ENCODE peak calls at places on chromosome 1, in four cellular contexts. C is HFF-Myc, I is colonic mucosa, X is tibial artery. O is an unnamed sample.

GRCh38 chr1:214859647-214860046 is 222.9 kb upstream of the KCNK2 start:
- DNase-seq in C (no peak), I (no peak), X (no peak), O (no peak)

GRCh38 chr1:90045853-90046563 is 51.1 kb downstream of the ZNF326 start:
- DNase-seq in C (no peak), I (no peak), X (no peak), O (no peak)

GRCh38 chr1:194570449-194570848 is 1384.0 kb upstream of the B3GALT2 start:
- DNase-seq in C (no peak), I (no peak), X (no peak), O (no peak)

GRCh38 chr1:109719337-109719837 is 7.3 kb downstream of the GSTM5 start:
- DNase-seq in C (no peak), I (no peak), X (no peak), O (no peak)

GRCh38 chr1:28971980-28972771 is 57.8 kb downstream of the EPB41 start:
- DNase-seq in C (peak; percentile 55), I (no peak), X (no peak), O (no peak)

GRCh38 chr1:56436338-56436695 is 143.0 kb downstream of the PLPP3 start:
- DNase-seq in C (no peak), I (no peak), X (no peak), O (no peak)

GRCh38 chr1:174626031-174627020 is 178.6 kb downstream of the GPR52 start:
- DNase-seq in C (no peak), I (no peak), X (no peak), O (no peak)

GRCh38 chr1:9196129-9197040 is 38.2 kb upstream of the H6PD start:
- DNase-seq in C (no peak), I (peak; percentile 78), X (peak; percentile 74), O (peak; percentile 59)

GRCh38 chr1:97919568-97920261 is 1.1 kb downstream of the DPYD start:
- DNase-seq in C (no peak), I (no peak), X (no peak), O (no peak)

GRCh38 chr1:41529621-41530395 is 45.3 kb upstream of the EDN2 start:
- DNase-seq in C (no peak), I (no peak), X (peak; percentile 57), O (no peak)

GRCh38 chr1:162150112-162150511 is 80.6 kb downstream of the NOS1AP start:
- DNase-seq in C (no peak), I (no peak), X (no peak), O (no peak)

GRCh38 chr1:21518774-21519455 is 9.7 kb downstream of the ALPL start:
- DNase-seq in C (no peak), I (no peak), X (no peak), O (no peak)

GRCh38 chr1:183472488-183473285 is at the start of gene SMG7:
- DNase-seq in C (no peak), I (peak; percentile 62), X (peak; percentile 76), O (peak; percentile 49)

GRCh38 chr1:28508435-28508754 is 2.6 kb downstream of the RCC1 start:
- DNase-seq in C (no peak), I (no peak), X (no peak), O (no peak)

GRCh38 chr1:31239653-31240241 is at the start of gene NKAIN1:
- DNase-seq in C (no peak), I (no peak), X (no peak), O (no peak)

GRCh38 chr1:179798864-179799516 is 55.9 kb downstream of the FAM163A start:
- DNase-seq in C (no peak), I (no peak), X (no peak), O (no peak)

GRCh38 chr1:170071378-170071777 is 3.1 kb downstream of the KIFAP3 start:
- DNase-seq in C (no peak), I (no peak), X (no peak), O (no peak)

GRCh38 chr1:1630191-1630964 is 1.6 kb upstream of the MMP23B start:
- DNase-seq in C (no peak), I (peak; percentile 82), X (peak; percentile 83), O (peak; percentile 81)

GRCh38 chr1:32051706-32052105 is 21.0 kb upstream of the TMEM39B start:
- DNase-seq in C (no peak), I (no peak), X (no peak), O (no peak)

GRCh38 chr1:156146006-156146748 is 7.2 kb upstream of the SEMA4A start:
- DNase-seq in C (peak; percentile 85), I (no peak), X (peak; percentile 85), O (peak; percentile 69)

GRCh38 chr1:245972476-245972875 is 534.6 kb downstream of the SMYD3 start:
- DNase-seq in C (peak; percentile 69), I (no peak), X (no peak), O (no peak)

GRCh38 chr1:202807926-202808757 is at the start of gene KDM5B:
- DNase-seq in C (peak; percentile 17), I (peak; percentile 83), X (peak; percentile 78), O (peak; percentile 65)

GRCh38 chr1:111234866-111235265 is 7.4 kb downstream of the CHI3L2 start:
- DNase-seq in C (no peak), I (no peak), X (no peak), O (no peak)

GRCh38 chr1:84923317-84923716 is 30.3 kb upstream of the LPAR3 start:
- DNase-seq in C (no peak), I (no peak), X (no peak), O (no peak)

GRCh38 chr1:44318097-44319088 is 36.7 kb downstream of the ERI3 start:
- DNase-seq in C (no peak), I (peak; percentile 53), X (no peak), O (no peak)

GRCh38 chr1:208127284-208127683 is 116.9 kb downstream of the PLXNA2 start:
- DNase-seq in C (no peak), I (no peak), X (no peak), O (no peak)

GRCh38 chr1:218369688-218370511 is 24.8 kb downstream of the TGFB2 start:
- DNase-seq in C (no peak), I (no peak), X (no peak), O (no peak)

GRCh38 chr1:165629848-165630628 is 996 bp upstream of the MGST3 start:
- DNase-seq in C (no peak), I (peak; percentile 28), X (no peak), O (no peak)

GRCh38 chr1:175713386-175713785 is 30.0 kb downstream of the TNR start:
- DNase-seq in C (no peak), I (no peak), X (no peak), O (no peak)

GRCh38 chr1:202016022-202016624 is 5.7 kb downstream of the ELF3 start:
- DNase-seq in C (peak; percentile 68), I (peak; percentile 47), X (no peak), O (no peak)

GRCh38 chr1:183678819-183679218 is 25.7 kb upstream of the APOBEC4 start:
- DNase-seq in C (no peak), I (no peak), X (no peak), O (no peak)

GRCh38 chr1:228396770-228397453 is 9.7 kb downstream of the TRIM11 start:
- DNase-seq in C (no peak), I (no peak), X (peak; percentile 51), O (no peak)

GRCh38 chr1:223810586-223810985 is 35.2 kb downstream of the TP53BP2 start:
- DNase-seq in C (no peak), I (no peak), X (no peak), O (no peak)

GRCh38 chr1:2229032-2229920 is 1.2 kb downstream of the SKI start:
- DNase-seq in C (no peak), I (peak; percentile 68), X (peak; percentile 82), O (peak; percentile 52)

GRCh38 chr1:67376381-67376780 is 53.8 kb downstream of the SERBP1 start:
- DNase-seq in C (no peak), I (no peak), X (no peak), O (no peak)

GRCh38 chr1:67371043-67371442 is 59.2 kb downstream of the SERBP1 start:
- DNase-seq in C (no peak), I (no peak), X (no peak), O (no peak)

GRCh38 chr1:67372136-67372535 is 58.1 kb downstream of the SERBP1 start:
- DNase-seq in C (peak; percentile 37), I (no peak), X (no peak), O (no peak)

GRCh38 chr1:67371681-67372080 is 58.5 kb downstream of the SERBP1 start:
- DNase-seq in C (no peak), I (no peak), X (no peak), O (no peak)

DNA sequence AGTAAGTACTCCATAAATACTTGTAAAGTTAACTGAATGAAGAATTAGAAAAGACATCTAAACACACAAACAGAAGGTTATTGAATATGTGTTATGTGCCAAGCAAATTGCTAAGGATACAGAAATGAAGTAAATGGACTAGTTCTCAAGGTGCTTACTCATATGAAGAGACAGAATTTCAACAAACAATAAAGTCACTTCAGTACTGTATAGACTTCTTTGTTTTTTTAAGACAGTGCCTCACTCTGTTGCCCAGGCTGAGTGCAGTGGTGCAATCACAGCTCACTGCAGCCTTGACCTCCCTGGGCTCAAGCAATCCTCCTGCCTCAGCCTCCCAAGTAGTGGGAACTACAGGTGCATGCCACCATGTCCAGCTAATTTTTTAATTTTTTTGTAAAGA is 57.3 kb downstream of the SERBP1 start:
- DNase-seq in C (no peak), I (no peak), X (no peak), O (no peak)
- TF ChIP-seq CTCF in C (no peak), I (no peak), X (no peak), O (no peak)

GRCh38 chr1:185501099-185501498 is 184.1 kb upstream of the IVNS1ABP start:
- DNase-seq in C (no peak), I (no peak), X (no peak), O (no peak)

GRCh38 chr1:185499986-185500626 is 183.1 kb upstream of the IVNS1ABP start:
- DNase-seq in C (peak; percentile 42), I (no peak), X (no peak), O (no peak)

GRCh38 chr1:185495017-185495416 is 178.0 kb upstream of the IVNS1ABP start:
- DNase-seq in C (no peak), I (no peak), X (no peak), O (no peak)

GRCh38 chr1:185495898-185496297 is 178.9 kb upstream of the IVNS1ABP start:
- DNase-seq in C (no peak), I (no peak), X (no peak), O (no peak)

DNA sequence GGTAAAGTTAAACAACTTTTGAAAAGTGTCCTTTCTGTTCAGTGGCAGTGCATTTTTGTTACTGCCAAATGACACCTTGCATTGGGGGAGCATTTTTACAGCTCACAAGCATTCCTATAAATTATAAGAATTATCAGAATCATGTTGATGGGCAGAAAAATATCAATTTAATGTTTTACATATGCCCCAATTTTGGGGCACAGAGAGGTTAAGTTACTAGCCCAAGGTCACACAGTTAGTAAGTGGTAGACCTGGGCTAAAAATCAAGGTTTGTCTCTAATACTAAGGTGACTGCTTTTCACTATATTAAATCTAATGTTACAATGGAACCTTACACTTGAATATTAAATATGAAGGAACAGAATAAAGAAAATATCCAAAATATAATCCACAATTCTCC is 180.1 kb upstream of the IVNS1ABP start:
- DNase-seq in C (no peak), I (no peak), X (no peak), O (no peak)
- TF ChIP-seq CTCF in C (no peak), I (no peak), X (no peak), O (no peak)

DNA sequence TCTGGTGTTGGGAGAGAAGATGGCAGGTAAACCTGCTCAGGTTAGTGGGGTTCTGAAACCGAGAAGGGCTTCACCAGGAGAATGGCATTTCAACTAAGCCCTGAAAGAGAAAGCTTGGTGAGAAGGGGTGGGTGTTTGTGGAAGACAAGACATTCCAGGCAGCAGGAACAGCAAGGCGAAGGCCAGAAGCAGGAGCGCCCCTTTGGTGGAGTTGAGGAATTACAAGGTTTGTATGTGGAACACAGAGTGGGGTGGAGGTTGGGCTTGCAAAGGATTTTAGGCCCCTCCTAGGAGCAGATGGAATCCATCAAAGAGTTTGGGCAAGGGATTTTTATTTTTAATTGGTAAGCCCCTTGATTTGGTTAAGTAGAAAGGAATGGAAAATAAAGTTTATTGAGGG is 24.8 kb upstream of the ELOA start:
- DNase-seq in C (peak; percentile 54), I (no peak), X (no peak), O (no peak)
- TF ChIP-seq CTCF in C (peak; percentile 60), I (peak; percentile 43), X (peak; percentile 12), O (peak; percentile 55)

GRCh38 chr1:220879509-220880366 is 495 bp downstream of the HLX start:
- DNase-seq in C (no peak), I (no peak), X (peak; percentile 79), O (no peak)
- TF ChIP-seq CTCF in C (no peak), I (no peak), X (no peak), O (no peak)

O was measured in CD14-positive monocyte.